ENCODE peak calls at places on chromosomes 11 and 22, in five cellular contexts. H is cardiac fibroblast, O is MM.1S, X is AG10803, Y is suprapubic skin. A is an unnamed sample.

GRCh38 chr11:26244207-26244606 is 87.7 kb upstream of the ANO3 start:
- DNase-seq in H (peak), O (no peak), X (peak), Y (no peak), A (no peak)

GRCh38 chr11:119196833-119197483 is 9.2 kb upstream of the CBL start:
- DNase-seq in H (peak), O (peak), X (peak), Y (no peak), A (peak)

GRCh38 chr22:27489265-27489675 is 312.3 kb downstream of the MN1 start:
- DNase-seq in H (peak), O (no peak), X (no peak), Y (no peak), A (peak)

GRCh38 chr11:32088117-32088941 is 2.5 kb upstream of the RCN1 start:
- DNase-seq in H (peak), O (peak), X (peak), Y (no peak), A (peak)

GRCh38 chr11:100740440-100740839 is 53.4 kb downstream of the ARHGAP42 start:
- DNase-seq in H (peak), O (no peak), X (no peak), Y (no peak), A (peak)

GRCh38 chr11:24844406-24844805 is 347.6 kb downstream of the LUZP2 start:
- DNase-seq in H (no peak), O (no peak), X (no peak), Y (no peak), A (no peak)

GRCh38 chr11:107183963-107184362 is 165.7 kb upstream of the GUCY1A2 start:
- DNase-seq in H (no peak), O (no peak), X (no peak), Y (no peak), A (no peak)

GRCh38 chr22:50705219-50705691 is 32.6 kb downstream of the SHANK3 start:
- DNase-seq in H (peak), O (peak), X (no peak), Y (no peak), A (peak)

GRCh38 chr11:64859542-64860414 is 15.3 kb upstream of the CDC42BPG start:
- DNase-seq in H (no peak), O (peak), X (no peak), Y (peak), A (no peak)

GRCh38 chr22:20465759-20466077 is 28.1 kb upstream of the SCARF2 start:
- DNase-seq in H (no peak), O (peak), X (no peak), Y (no peak), A (no peak)

GRCh38 chr11:117950320-117950719 is 21.1 kb upstream of the TMPRSS13 start:
- DNase-seq in H (no peak), O (peak), X (no peak), Y (no peak), A (no peak)

GRCh38 chr22:42716221-42716620 is 4.4 kb downstream of the A4GALT start:
- DNase-seq in H (no peak), O (peak), X (no peak), Y (no peak), A (no peak)

GRCh38 chr22:35561796-35562526 is 21.3 kb downstream of the RASD2 start:
- DNase-seq in H (peak), O (no peak), X (peak), Y (no peak), A (no peak)

GRCh38 chr22:36764641-36765040 is 11.3 kb downstream of the IFT27 start:
- DNase-seq in H (no peak), O (no peak), X (no peak), Y (peak), A (no peak)

GRCh38 chr11:29024386-29024785 is 916.2 kb downstream of the METTL15 start:
- DNase-seq in H (no peak), O (no peak), X (no peak), Y (no peak), A (no peak)

GRCh38 chr11:9176550-9176949 is 85.2 kb upstream of the SCUBE2 start:
- DNase-seq in H (no peak), O (no peak), X (no peak), Y (no peak), A (no peak)

GRCh38 chr11:40188848-40189247 is 1270.6 kb downstream of the LRRC4C start:
- DNase-seq in H (no peak), O (no peak), X (no peak), Y (no peak), A (no peak)

GRCh38 chr22:43884600-43885318 is 7.1 kb downstream of the PNPLA5 start:
- DNase-seq in H (peak), O (peak), X (peak), Y (no peak), A (peak)

GRCh38 chr22:23384451-23384850 is 195.6 kb downstream of the IGLL1 start:
- DNase-seq in H (no peak), O (no peak), X (no peak), Y (no peak), A (no peak)

GRCh38 chr11:48001438-48002021 is 21.2 kb downstream of the PTPRJ start:
- DNase-seq in H (peak), O (no peak), X (peak), Y (no peak), A (peak)

GRCh38 chr11:12559011-12559410 is 115.2 kb upstream of the TEAD1 start:
- DNase-seq in H (no peak), O (no peak), X (no peak), Y (no peak), A (no peak)

GRCh38 chr11:73380897-73381410 is 4.8 kb downstream of the RELT start:
- DNase-seq in H (no peak), O (no peak), X (no peak), Y (no peak), A (no peak)

GRCh38 chr11:70603756-70604211 is 205.5 kb downstream of the CTTN start:
- DNase-seq in H (no peak), O (no peak), X (peak), Y (no peak), A (no peak)

GRCh38 chr11:5059527-5059926 is at the start of gene OR52E2:
- DNase-seq in H (no peak), O (no peak), X (no peak), Y (no peak), A (no peak)

GRCh38 chr11:110176366-110177056 is 83.3 kb downstream of the ZC3H12C start:
- DNase-seq in H (peak), O (no peak), X (peak), Y (no peak), A (peak)

GRCh38 chr11:120054753-120055045 is 83.2 kb downstream of the TRIM29 start:
- DNase-seq in H (no peak), O (no peak), X (no peak), Y (no peak), A (no peak)

GRCh38 chr11:72191961-72192381 is at the start of gene FOLR1:
- DNase-seq in H (no peak), O (no peak), X (peak), Y (no peak), A (no peak)

GRCh38 chr22:43252319-43252718 is 65.4 kb upstream of the TTLL12 start:
- DNase-seq in H (no peak), O (no peak), X (no peak), Y (no peak), A (no peak)

GRCh38 chr11:72308226-72309073 is 64.5 kb upstream of the PHOX2A start:
- DNase-seq in H (peak), O (no peak), X (peak), Y (no peak), A (peak)

GRCh38 chr22:38172489-38173155 is 9.0 kb downstream of the PLA2G6 start:
- DNase-seq in H (peak), O (no peak), X (peak), Y (peak), A (no peak)

GRCh38 chr11:102730036-102730815 is 5.5 kb upstream of the MMP8 start:
- DNase-seq in H (peak), O (no peak), X (peak), Y (no peak), A (peak)

GRCh38 chr22:48667289-48667688 is 1160.4 kb downstream of the BRD1 start:
- DNase-seq in H (no peak), O (no peak), X (no peak), Y (no peak), A (no peak)

GRCh38 chr11:41085123-41085522 is 374.3 kb downstream of the LRRC4C start:
- DNase-seq in H (no peak), O (no peak), X (no peak), Y (no peak), A (no peak)

GRCh38 chr11:44817207-44817944 is 90.6 kb downstream of the TSPAN18 start:
- DNase-seq in H (no peak), O (no peak), X (peak), Y (no peak), A (peak)

GRCh38 chr11:77082838-77083552 is 16.2 kb downstream of the CAPN5 start:
- DNase-seq in H (peak), O (no peak), X (peak), Y (peak), A (peak)

GRCh38 chr22:22960307-22960706 is 72.7 kb downstream of the IGLL5 start:
- DNase-seq in H (no peak), O (no peak), X (no peak), Y (no peak), A (no peak)

GRCh38 chr11:898160-898517 is 12.5 kb downstream of the CHID1 start:
- DNase-seq in H (peak), O (no peak), X (no peak), Y (no peak), A (peak)
- TF ChIP-seq CTCF in H (peak), O (peak), X (peak), Y (peak), A (peak)

GRCh38 chr11:20022363-20023081 is 137.8 kb downstream of the DBX1 start:
- DNase-seq in H (peak), O (no peak), X (no peak), Y (no peak), A (no peak)

GRCh38 chr11:20021771-20022362 is 138.4 kb downstream of the DBX1 start:
- DNase-seq in H (no peak), O (no peak), X (no peak), Y (no peak), A (no peak)

GRCh38 chr11:20020716-20021115 is 139.6 kb downstream of the DBX1 start:
- DNase-seq in H (no peak), O (no peak), X (no peak), Y (no peak), A (no peak)

GRCh38 chr11:20020198-20020597 is 140.1 kb downstream of the DBX1 start:
- DNase-seq in H (no peak), O (no peak), X (no peak), Y (no peak), A (no peak)

DNA sequence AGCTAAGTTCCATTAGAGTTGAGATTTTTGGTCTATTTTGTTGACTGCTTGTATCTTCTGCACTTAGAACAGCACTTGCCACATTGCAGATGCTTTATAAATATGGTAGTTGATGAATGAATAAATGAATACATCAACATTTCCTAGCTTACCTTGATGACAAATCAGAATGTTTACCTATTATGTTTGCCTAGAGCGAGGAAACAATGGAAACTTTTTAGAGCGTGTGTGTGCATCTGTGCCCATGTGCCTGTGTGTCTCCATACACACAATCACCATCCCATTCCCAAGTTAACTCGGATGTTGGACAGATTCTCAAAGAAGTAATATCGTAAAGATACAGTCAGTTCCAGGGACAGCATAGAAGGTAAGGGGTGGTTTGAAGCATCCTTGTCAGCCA is 139.1 kb downstream of the DBX1 start:
- DNase-seq in H (no peak), O (no peak), X (no peak), Y (no peak), A (no peak)
- H3K4me3 ChIP-seq in H (no peak), O (no peak), X (no peak), Y (no peak), A (no peak)

DNA sequence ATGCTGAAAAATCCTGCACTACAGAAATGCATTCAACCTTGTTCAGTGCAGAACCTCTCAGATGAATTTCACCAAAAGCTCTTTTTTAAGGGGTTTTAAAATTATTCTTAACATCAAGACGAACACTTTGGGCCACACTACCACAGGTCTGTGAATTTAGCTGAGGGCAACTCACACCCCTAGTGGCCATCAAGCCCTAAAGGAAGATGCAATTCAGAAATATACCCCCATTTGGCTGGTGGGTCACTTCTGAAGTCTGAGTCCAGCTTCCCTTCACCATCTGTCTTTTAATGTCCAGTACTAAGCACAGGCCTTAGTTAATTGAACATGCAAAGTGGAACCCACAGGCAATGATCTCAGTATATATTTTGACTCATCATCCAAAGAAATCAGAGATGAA is 50.5 kb downstream of the FAM76B start:
- DNase-seq in H (no peak), O (no peak), X (no peak), Y (no peak), A (peak)
- TF ChIP-seq CTCF in H (no peak), O (peak), X (peak), Y (no peak), A (no peak)

GRCh38 chr22:30541979-30542810 is 4.3 kb downstream of the SEC14L6 start:
- DNase-seq in H (no peak), O (no peak), X (no peak), Y (no peak), A (no peak)
- H3K4me3 ChIP-seq in H (peak), O (no peak), X (no peak), Y (peak), A (no peak)